ENCODE peak calls at places on chromosomes 2 and 18, in eight cellular contexts. E, F, V, W, K, T, M and Q are unnamed samples.

GRCh38 chr18:78896111-78896510 is 83.5 kb upstream of the SALL3 start:
- DNase-seq in W (no peak), M (no peak), V (no peak), K (no peak), T (no peak), F (no peak), E (no peak), Q (no peak)

GRCh38 chr2:240589850-240590525 is 3.5 kb downstream of the CAPN10 start:
- DNase-seq in F (no peak), W (no peak), M (peak), K (no peak), V (no peak), T (no peak), E (no peak), Q (no peak)

GRCh38 chr18:29753379-29753778 is 1289.2 kb downstream of the DSC3 start:
- DNase-seq in V (no peak), W (no peak), K (no peak), F (no peak), E (peak), M (no peak), T (no peak), Q (no peak)

GRCh38 chr18:49090901-49091300 is 140.1 kb upstream of the SMAD7 start:
- DNase-seq in F (no peak), E (no peak), M (no peak), K (no peak), T (no peak), V (no peak), W (no peak), Q (no peak)

GRCh38 chr2:240615830-240616547 is 9.3 kb upstream of the GPR35 start:
- DNase-seq in K (no peak), T (no peak), W (peak), E (peak), V (peak), M (no peak), F (no peak), Q (no peak)

GRCh38 chr18:73564073-73564472 is 583.6 kb downstream of the FBXO15 start:
- DNase-seq in F (no peak), K (no peak), E (peak), T (no peak), W (no peak), V (no peak), M (peak), Q (no peak)

GRCh38 chr2:58899692-58900091 is 658.6 kb upstream of the FANCL start:
- DNase-seq in E (peak), M (no peak), T (no peak), F (no peak), K (no peak), W (no peak), V (no peak), Q (no peak)

GRCh38 chr18:58416704-58417683 is 211.9 kb downstream of the ALPK2 start:
- DNase-seq in M (peak), F (no peak), K (no peak), T (no peak), E (peak), V (no peak), W (no peak), Q (no peak)

GRCh38 chr2:159088906-159089305 is 120.5 kb downstream of the TANC1 start:
- DNase-seq in E (no peak), K (no peak), F (no peak), T (no peak), V (no peak), M (no peak), W (no peak), Q (no peak)

GRCh38 chr2:212135739-212136138 is 402.9 kb downstream of the ERBB4 start:
- DNase-seq in T (peak), W (no peak), F (peak), M (no peak), V (no peak), K (no peak), E (peak), Q (peak)

GRCh38 chr2:208015475-208015874 is 9.9 kb downstream of the PLEKHM3 start:
- DNase-seq in F (peak), E (no peak), V (no peak), T (no peak), W (no peak), K (no peak), M (no peak), Q (peak)

GRCh38 chr2:134460583-134460998 is 206.7 kb downstream of the MGAT5 start:
- DNase-seq in T (peak), V (no peak), E (peak), F (peak), K (peak), M (peak), W (no peak), Q (peak)

GRCh38 chr2:134282638-134283400 is 28.9 kb downstream of the MGAT5 start:
- DNase-seq in M (no peak), W (no peak), V (no peak), K (peak), E (no peak), F (no peak), T (no peak), Q (no peak)

GRCh38 chr2:68282814-68283812 is 30.8 kb upstream of the PPP3R1 start:
- DNase-seq in T (no peak), W (no peak), E (peak), F (peak), V (no peak), K (no peak), M (peak), Q (peak)

GRCh38 chr2:229901819-229902218 is 20.0 kb downstream of the TRIP12 start:
- DNase-seq in T (no peak), E (peak), W (no peak), V (no peak), M (peak), F (no peak), K (no peak), Q (no peak)

GRCh38 chr2:239151201-239152131 is 249.4 kb downstream of the HDAC4 start:
- DNase-seq in E (no peak), W (peak), K (no peak), T (peak), F (no peak), M (no peak), V (no peak), Q (no peak)

GRCh38 chr18:14089781-14090180 is 42.5 kb downstream of the ZNF519 start:
- DNase-seq in M (peak), F (no peak), V (no peak), K (no peak), E (peak), W (no peak), T (no peak), Q (no peak)

GRCh38 chr2:173427887-173428683 is 73.4 kb downstream of the CDCA7 start:
- DNase-seq in V (no peak), K (no peak), E (peak), F (no peak), W (peak), T (no peak), M (peak), Q (no peak)

GRCh38 chr2:224109710-224110109 is 70.6 kb upstream of the SERPINE2 start:
- DNase-seq in E (no peak), K (no peak), V (no peak), W (no peak), T (no peak), M (no peak), F (no peak), Q (no peak)

GRCh38 chr2:149595069-149595963 is 7.7 kb upstream of the MMADHC start:
- DNase-seq in E (peak), T (no peak), F (no peak), V (no peak), W (no peak), K (no peak), M (peak), Q (no peak)

GRCh38 chr2:178301595-178302324 is 107.4 kb downstream of the OSBPL6 start:
- DNase-seq in W (no peak), V (no peak), T (no peak), E (no peak), K (no peak), M (no peak), F (peak), Q (no peak)

GRCh38 chr2:120355867-120356266 is 9.9 kb downstream of the INHBB start:
- DNase-seq in T (no peak), M (no peak), K (no peak), F (no peak), V (no peak), W (no peak), E (no peak), Q (no peak)

GRCh38 chr2:169964740-169965139 is 137.5 kb downstream of the UBR3 start:
- DNase-seq in K (no peak), E (peak), T (no peak), W (no peak), F (no peak), V (no peak), M (no peak), Q (no peak)

GRCh38 chr2:172113617-172114016 is 10.9 kb upstream of the DLX2 start:
- DNase-seq in W (no peak), F (peak), T (no peak), E (peak), V (no peak), K (no peak), M (peak), Q (no peak)

GRCh38 chr2:42663106-42663755 is 94.8 kb downstream of the MTA3 start:
- DNase-seq in M (peak), E (peak), K (peak), F (peak), T (peak), W (peak), V (peak), Q (peak)

GRCh38 chr2:239496700-239497099 is 95.9 kb upstream of the HDAC4 start:
- DNase-seq in F (no peak), M (no peak), V (no peak), T (no peak), E (no peak), K (no peak), W (no peak), Q (no peak)

GRCh38 chr2:60963176-60963575 is 54.3 kb upstream of the PEX13 start:
- DNase-seq in F (no peak), T (no peak), M (no peak), W (no peak), K (no peak), V (no peak), E (no peak), Q (no peak)

GRCh38 chr2:220219371-220219770 is 591.9 kb downstream of the SLC4A3 start:
- DNase-seq in W (no peak), F (no peak), K (no peak), T (no peak), E (no peak), V (no peak), M (no peak), Q (no peak)